ENCODE peak calls at places on chromosomes 12 and 14, in eight cellular contexts. One of them, this sample, is unnamed.

GRCh38 chr14:85471744-85472143 is 58.2 kb upstream of the FLRT2 start:
- DNase-seq in gastrocnemius medialis: no peak
- DNase-seq in AG04450: peak
- DNase-seq in suprapubic skin: no peak
- DNase-seq in IMR-90: peak
- DNase-seq in progenitor cell of endocrine pancreas: no peak
- DNase-seq in PC-3: peak
- DNase-seq in HFF-Myc: peak
- DNase-seq in this sample: no peak

GRCh38 chr14:55805250-55805649 is 225.2 kb downstream of the KTN1 start:
- DNase-seq in gastrocnemius medialis: no peak
- DNase-seq in AG04450: no peak
- DNase-seq in suprapubic skin: no peak
- DNase-seq in IMR-90: no peak
- DNase-seq in progenitor cell of endocrine pancreas: no peak
- DNase-seq in PC-3: no peak
- DNase-seq in HFF-Myc: no peak
- DNase-seq in this sample: no peak

GRCh38 chr12:101045486-101046474 is 164.3 kb downstream of the SLC5A8 start:
- DNase-seq in gastrocnemius medialis: no peak
- DNase-seq in AG04450: no peak
- DNase-seq in suprapubic skin: no peak
- DNase-seq in IMR-90: peak
- DNase-seq in progenitor cell of endocrine pancreas: no peak
- DNase-seq in PC-3: no peak
- DNase-seq in HFF-Myc: no peak
- DNase-seq in this sample: no peak

GRCh38 chr14:105041841-105042765 is 21.2 kb upstream of the CDCA4 start:
- DNase-seq in gastrocnemius medialis: no peak
- DNase-seq in AG04450: no peak
- DNase-seq in suprapubic skin: no peak
- DNase-seq in IMR-90: no peak
- DNase-seq in progenitor cell of endocrine pancreas: no peak
- DNase-seq in PC-3: peak
- DNase-seq in HFF-Myc: no peak
- DNase-seq in this sample: no peak

GRCh38 chr12:17511369-17511768 is 578.6 kb downstream of the RERGL start:
- DNase-seq in gastrocnemius medialis: no peak
- DNase-seq in AG04450: no peak
- DNase-seq in suprapubic skin: no peak
- DNase-seq in IMR-90: no peak
- DNase-seq in progenitor cell of endocrine pancreas: no peak
- DNase-seq in PC-3: peak
- DNase-seq in HFF-Myc: no peak
- DNase-seq in this sample: no peak

GRCh38 chr12:84727964-84728363 is 184.6 kb downstream of the SLC6A15 start:
- DNase-seq in gastrocnemius medialis: no peak
- DNase-seq in AG04450: no peak
- DNase-seq in suprapubic skin: no peak
- DNase-seq in IMR-90: no peak
- DNase-seq in progenitor cell of endocrine pancreas: no peak
- DNase-seq in PC-3: peak
- DNase-seq in HFF-Myc: no peak
- DNase-seq in this sample: no peak

GRCh38 chr14:59275668-59276067 is 87.2 kb downstream of the DAAM1 start:
- DNase-seq in gastrocnemius medialis: no peak
- DNase-seq in AG04450: peak
- DNase-seq in suprapubic skin: no peak
- DNase-seq in IMR-90: peak
- DNase-seq in progenitor cell of endocrine pancreas: no peak
- DNase-seq in PC-3: peak
- DNase-seq in HFF-Myc: peak
- DNase-seq in this sample: peak

GRCh38 chr14:87810711-87811110 is 182.3 kb downstream of the GALC start:
- DNase-seq in gastrocnemius medialis: no peak
- DNase-seq in AG04450: no peak
- DNase-seq in suprapubic skin: no peak
- DNase-seq in IMR-90: no peak
- DNase-seq in progenitor cell of endocrine pancreas: no peak
- DNase-seq in PC-3: peak
- DNase-seq in HFF-Myc: no peak
- DNase-seq in this sample: no peak

GRCh38 chr14:105168496-105168978 is at the start of gene JAG2:
- DNase-seq in gastrocnemius medialis: peak
- DNase-seq in AG04450: no peak
- DNase-seq in suprapubic skin: no peak
- DNase-seq in IMR-90: no peak
- DNase-seq in progenitor cell of endocrine pancreas: no peak
- DNase-seq in PC-3: peak
- DNase-seq in HFF-Myc: no peak
- DNase-seq in this sample: peak

GRCh38 chr12:57579677-57580465 is 11.1 kb upstream of the PIP4K2C start:
- DNase-seq in gastrocnemius medialis: no peak
- DNase-seq in AG04450: no peak
- DNase-seq in suprapubic skin: no peak
- DNase-seq in IMR-90: peak
- DNase-seq in progenitor cell of endocrine pancreas: no peak
- DNase-seq in PC-3: peak
- DNase-seq in HFF-Myc: no peak
- DNase-seq in this sample: no peak

GRCh38 chr12:40963761-40964160 is 224.4 kb upstream of the PDZRN4 start:
- DNase-seq in gastrocnemius medialis: no peak
- DNase-seq in AG04450: no peak
- DNase-seq in suprapubic skin: no peak
- DNase-seq in IMR-90: no peak
- DNase-seq in progenitor cell of endocrine pancreas: no peak
- DNase-seq in PC-3: no peak
- DNase-seq in HFF-Myc: no peak
- DNase-seq in this sample: no peak

GRCh38 chr12:57092529-57092862 is 3.6 kb downstream of the NAB2 start:
- DNase-seq in gastrocnemius medialis: no peak
- DNase-seq in AG04450: no peak
- DNase-seq in suprapubic skin: no peak
- DNase-seq in IMR-90: no peak
- DNase-seq in progenitor cell of endocrine pancreas: no peak
- DNase-seq in PC-3: no peak
- DNase-seq in HFF-Myc: no peak
- DNase-seq in this sample: no peak

GRCh38 chr12:8156845-8157244 is at the start of gene ZNF705A:
- DNase-seq in gastrocnemius medialis: no peak
- DNase-seq in AG04450: peak
- DNase-seq in suprapubic skin: no peak
- DNase-seq in IMR-90: peak
- DNase-seq in progenitor cell of endocrine pancreas: no peak
- DNase-seq in PC-3: peak
- DNase-seq in HFF-Myc: peak
- DNase-seq in this sample: no peak

GRCh38 chr12:48001426-48002178 is 2.7 kb downstream of the COL2A1 start:
- DNase-seq in gastrocnemius medialis: no peak
- DNase-seq in AG04450: no peak
- DNase-seq in suprapubic skin: peak
- DNase-seq in IMR-90: no peak
- DNase-seq in progenitor cell of endocrine pancreas: no peak
- DNase-seq in PC-3: peak
- DNase-seq in HFF-Myc: no peak
- DNase-seq in this sample: no peak

GRCh38 chr12:19801941-19802340 is 362.6 kb downstream of the AEBP2 start:
- DNase-seq in gastrocnemius medialis: no peak
- DNase-seq in AG04450: no peak
- DNase-seq in suprapubic skin: no peak
- DNase-seq in IMR-90: no peak
- DNase-seq in progenitor cell of endocrine pancreas: no peak
- DNase-seq in PC-3: no peak
- DNase-seq in HFF-Myc: no peak
- DNase-seq in this sample: no peak

GRCh38 chr14:38257500-38257899 is 1.6 kb upstream of the CLEC14A start:
- DNase-seq in gastrocnemius medialis: no peak
- DNase-seq in AG04450: no peak
- DNase-seq in suprapubic skin: no peak
- DNase-seq in IMR-90: peak
- DNase-seq in progenitor cell of endocrine pancreas: no peak
- DNase-seq in PC-3: peak
- DNase-seq in HFF-Myc: no peak
- DNase-seq in this sample: no peak

GRCh38 chr14:74841230-74842207 is 34.4 kb downstream of the PROX2 start:
- DNase-seq in gastrocnemius medialis: no peak
- DNase-seq in AG04450: no peak
- DNase-seq in suprapubic skin: no peak
- DNase-seq in IMR-90: no peak
- DNase-seq in progenitor cell of endocrine pancreas: no peak
- DNase-seq in PC-3: no peak
- DNase-seq in HFF-Myc: no peak
- DNase-seq in this sample: peak

GRCh38 chr12:86170051-86170450 is 86.1 kb downstream of the MGAT4C start:
- DNase-seq in gastrocnemius medialis: no peak
- DNase-seq in AG04450: no peak
- DNase-seq in suprapubic skin: no peak
- DNase-seq in IMR-90: no peak
- DNase-seq in progenitor cell of endocrine pancreas: no peak
- DNase-seq in PC-3: no peak
- DNase-seq in HFF-Myc: no peak
- DNase-seq in this sample: no peak

GRCh38 chr12:54184024-54184805 is 4.6 kb downstream of the SMUG1 start:
- DNase-seq in gastrocnemius medialis: no peak
- DNase-seq in AG04450: no peak
- DNase-seq in suprapubic skin: no peak
- DNase-seq in IMR-90: no peak
- DNase-seq in progenitor cell of endocrine pancreas: no peak
- DNase-seq in PC-3: no peak
- DNase-seq in HFF-Myc: no peak
- DNase-seq in this sample: no peak

GRCh38 chr14:61537567-61538463 is 157.5 kb upstream of the HIF1A start:
- DNase-seq in gastrocnemius medialis: no peak
- DNase-seq in AG04450: no peak
- DNase-seq in suprapubic skin: no peak
- DNase-seq in IMR-90: peak
- DNase-seq in progenitor cell of endocrine pancreas: no peak
- DNase-seq in PC-3: peak
- DNase-seq in HFF-Myc: no peak
- DNase-seq in this sample: no peak

GRCh38 chr14:53190938-53191337 is 37.8 kb upstream of the DDHD1 start:
- DNase-seq in gastrocnemius medialis: no peak
- DNase-seq in AG04450: no peak
- DNase-seq in suprapubic skin: no peak
- DNase-seq in IMR-90: peak
- DNase-seq in progenitor cell of endocrine pancreas: no peak
- DNase-seq in PC-3: peak
- DNase-seq in HFF-Myc: no peak
- DNase-seq in this sample: peak

GRCh38 chr14:90235179-90235976 is 21.0 kb upstream of the PSMC1 start:
- DNase-seq in gastrocnemius medialis: peak
- DNase-seq in AG04450: peak
- DNase-seq in suprapubic skin: no peak
- DNase-seq in IMR-90: peak
- DNase-seq in progenitor cell of endocrine pancreas: peak
- DNase-seq in PC-3: peak
- DNase-seq in HFF-Myc: no peak
- DNase-seq in this sample: peak

GRCh38 chr14:32825058-32825457 is 113.6 kb upstream of the NPAS3 start:
- DNase-seq in gastrocnemius medialis: no peak
- DNase-seq in AG04450: no peak
- DNase-seq in suprapubic skin: no peak
- DNase-seq in IMR-90: no peak
- DNase-seq in progenitor cell of endocrine pancreas: no peak
- DNase-seq in PC-3: no peak
- DNase-seq in HFF-Myc: no peak
- DNase-seq in this sample: no peak

GRCh38 chr12:19070341-19070740 is 59.2 kb upstream of the PLEKHA5 start:
- DNase-seq in gastrocnemius medialis: no peak
- DNase-seq in AG04450: no peak
- DNase-seq in suprapubic skin: no peak
- DNase-seq in IMR-90: no peak
- DNase-seq in progenitor cell of endocrine pancreas: no peak
- DNase-seq in PC-3: no peak
- DNase-seq in HFF-Myc: no peak
- DNase-seq in this sample: no peak

GRCh38 chr14:64879635-64880381 is at the start of gene SPTB:
- DNase-seq in gastrocnemius medialis: peak
- DNase-seq in AG04450: no peak
- DNase-seq in suprapubic skin: no peak
- DNase-seq in IMR-90: no peak
- DNase-seq in progenitor cell of endocrine pancreas: peak
- DNase-seq in PC-3: peak
- DNase-seq in HFF-Myc: no peak
- DNase-seq in this sample: peak

GRCh38 chr14:71246539-71246938 is 339.3 kb downstream of the PCNX1 start:
- DNase-seq in gastrocnemius medialis: no peak
- DNase-seq in AG04450: no peak
- DNase-seq in suprapubic skin: no peak
- DNase-seq in IMR-90: no peak
- DNase-seq in progenitor cell of endocrine pancreas: no peak
- DNase-seq in PC-3: no peak
- DNase-seq in HFF-Myc: no peak
- DNase-seq in this sample: no peak
- TF ChIP-seq CTCF in gastrocnemius medialis: no peak
- TF ChIP-seq CTCF in AG04450: no peak
- TF ChIP-seq CTCF in suprapubic skin: no peak
- TF ChIP-seq CTCF in IMR-90: no peak
- TF ChIP-seq CTCF in progenitor cell of endocrine pancreas: no peak
- TF ChIP-seq CTCF in PC-3: no peak
- TF ChIP-seq CTCF in HFF-Myc: no peak
- TF ChIP-seq CTCF in this sample: no peak

GRCh38 chr12:49092086-49092815 is 2.4 kb downstream of the DHH start:
- DNase-seq in gastrocnemius medialis: no peak
- DNase-seq in AG04450: no peak
- DNase-seq in suprapubic skin: no peak
- DNase-seq in IMR-90: peak
- DNase-seq in progenitor cell of endocrine pancreas: peak
- DNase-seq in PC-3: peak
- DNase-seq in HFF-Myc: no peak
- DNase-seq in this sample: peak
- TF ChIP-seq CTCF in gastrocnemius medialis: no peak
- TF ChIP-seq CTCF in AG04450: peak
- TF ChIP-seq CTCF in suprapubic skin: no peak
- TF ChIP-seq CTCF in IMR-90: peak
- TF ChIP-seq CTCF in progenitor cell of endocrine pancreas: peak
- TF ChIP-seq CTCF in PC-3: peak
- TF ChIP-seq CTCF in HFF-Myc: peak
- TF ChIP-seq CTCF in this sample: peak

GRCh38 chr12:6582196-6582595 is 14.1 kb upstream of the NOP2 start:
- DNase-seq in gastrocnemius medialis: no peak
- DNase-seq in AG04450: no peak
- DNase-seq in suprapubic skin: no peak
- DNase-seq in IMR-90: no peak
- DNase-seq in progenitor cell of endocrine pancreas: no peak
- DNase-seq in PC-3: no peak
- DNase-seq in HFF-Myc: no peak
- DNase-seq in this sample: no peak
- TF ChIP-seq CTCF in gastrocnemius medialis: no peak
- TF ChIP-seq CTCF in AG04450: peak
- TF ChIP-seq CTCF in suprapubic skin: no peak
- TF ChIP-seq CTCF in IMR-90: no peak
- TF ChIP-seq CTCF in progenitor cell of endocrine pancreas: peak
- TF ChIP-seq CTCF in PC-3: peak
- TF ChIP-seq CTCF in HFF-Myc: peak
- TF ChIP-seq CTCF in this sample: peak

GRCh38 chr14:82999802-83000201 is 1466.1 kb upstream of the SEL1L start:
- DNase-seq in gastrocnemius medialis: no peak
- DNase-seq in AG04450: peak
- DNase-seq in suprapubic skin: no peak
- DNase-seq in IMR-90: peak
- DNase-seq in progenitor cell of endocrine pancreas: no peak
- DNase-seq in PC-3: no peak
- DNase-seq in HFF-Myc: no peak
- DNase-seq in this sample: no peak
- TF ChIP-seq CTCF in gastrocnemius medialis: no peak
- TF ChIP-seq CTCF in AG04450: peak
- TF ChIP-seq CTCF in suprapubic skin: no peak
- TF ChIP-seq CTCF in IMR-90: peak
- TF ChIP-seq CTCF in progenitor cell of endocrine pancreas: peak
- TF ChIP-seq CTCF in PC-3: peak
- TF ChIP-seq CTCF in HFF-Myc: no peak
- TF ChIP-seq CTCF in this sample: no peak